ENCODE peak calls at places on chromosomes 7 and 10, in seven cellular contexts. V is body of pancreas, C is adrenal gland, M is astrocyte, W is SK-N-SH, X is SJSA1, Y is BE2C. Q is an unnamed sample.

GRCh38 chr7:301291-302053 is 11.5 kb downstream of the FOXL3 start:
- DNase-seq in V (no peak), C (no peak), M (no peak), W (no peak), X (no peak), Y (no peak), Q (no peak)

GRCh38 chr10:42998481-42999384 is 78.1 kb upstream of the RET start:
- DNase-seq in V (no peak), C (no peak), M (no peak), W (peak; percentile 37), X (peak; percentile 37), Y (no peak), Q (no peak)

GRCh38 chr10:108241166-108241565 is 1076.7 kb upstream of the SORCS1 start:
- DNase-seq in V (no peak), C (no peak), M (no peak), W (no peak), X (no peak), Y (no peak), Q (no peak)

GRCh38 chr7:132782777-132783633 is 206.7 kb upstream of the PLXNA4 start:
- DNase-seq in V (no peak), C (no peak), M (peak; percentile 99), W (no peak), X (no peak), Y (no peak), Q (no peak)

GRCh38 chr7:6385110-6385792 is 62.5 kb downstream of the DAGLB start:
- DNase-seq in V (no peak), C (no peak), M (peak; percentile 97), W (no peak), X (no peak), Y (no peak), Q (no peak)

GRCh38 chr10:96468845-96469244 is 44.9 kb downstream of the TLL2 start:
- DNase-seq in V (no peak), C (no peak), M (no peak), W (peak; percentile 51), X (no peak), Y (no peak), Q (no peak)

GRCh38 chr10:114045071-114045737 is 1.5 kb downstream of the ADRB1 start:
- DNase-seq in V (peak; percentile 34), C (peak; percentile 28), M (no peak), W (peak; percentile 71), X (no peak), Y (peak; percentile 22), Q (no peak)

GRCh38 chr7:103343332-103343731 is 1.2 kb downstream of the DNAJC2 start:
- DNase-seq in V (no peak), C (no peak), M (no peak), W (no peak), X (no peak), Y (no peak), Q (no peak)

GRCh38 chr7:124702385-124702784 is 63.2 kb downstream of the GPR37 start:
- DNase-seq in V (no peak), C (no peak), M (peak; percentile 29), W (no peak), X (no peak), Y (no peak), Q (no peak)

GRCh38 chr7:159231017-159231416 is 86.3 kb upstream of the VIPR2 start:
- DNase-seq in V (no peak), C (no peak), M (no peak), W (no peak), X (no peak), Y (no peak), Q (no peak)

GRCh38 chr7:64636386-64636785 is 29.5 kb upstream of the ZNF107 start:
- DNase-seq in V (no peak), C (no peak), M (no peak), W (peak; percentile 13), X (no peak), Y (no peak), Q (no peak)

GRCh38 chr7:130875265-130875741 is 141.3 kb upstream of the KLF14 start:
- DNase-seq in V (peak; percentile 71), C (peak; percentile 60), M (no peak), W (peak; percentile 71), X (no peak), Y (peak; percentile 54), Q (peak; percentile 61)

GRCh38 chr10:126525326-126525725 is 137.0 kb upstream of the ADAM12 start:
- DNase-seq in V (no peak), C (no peak), M (no peak), W (no peak), X (no peak), Y (no peak), Q (no peak)

GRCh38 chr7:130371059-130371458 is 9.2 kb upstream of the CPA1 start:
- DNase-seq in V (peak; percentile 46), C (peak; percentile 82), M (no peak), W (no peak), X (no peak), Y (no peak), Q (peak; percentile 56)

GRCh38 chr10:106705576-106706526 is 458.7 kb downstream of the SORCS1 start:
- DNase-seq in V (peak; percentile 59), C (peak; percentile 67), M (peak; percentile 10), W (peak; percentile 61), X (peak; percentile 52), Y (peak; percentile 80), Q (peak; percentile 53)

GRCh38 chr7:107045195-107045960 is 873 bp downstream of the PRKAR2B start:
- DNase-seq in V (no peak), C (no peak), M (no peak), W (peak; percentile 74), X (no peak), Y (peak; percentile 17), Q (no peak)

GRCh38 chr10:485776-486572 is 203.5 kb downstream of the DIP2C start:
- DNase-seq in V (no peak), C (no peak), M (no peak), W (peak; percentile 70), X (peak; percentile 16), Y (peak; percentile 32), Q (peak; percentile 36)

GRCh38 chr7:159105066-159105780 is 39.4 kb downstream of the VIPR2 start:
- DNase-seq in V (peak; percentile 12), C (no peak), M (no peak), W (no peak), X (no peak), Y (no peak), Q (no peak)

GRCh38 chr10:15453921-15454320 is 82.8 kb upstream of the FAM171A1 start:
- DNase-seq in V (no peak), C (no peak), M (no peak), W (no peak), X (no peak), Y (no peak), Q (no peak)

GRCh38 chr7:81819861-81820260 is 50.0 kb upstream of the HGF start:
- DNase-seq in V (no peak), C (no peak), M (peak; percentile 26), W (no peak), X (no peak), Y (no peak), Q (no peak)

GRCh38 chr7:127844707-127845331 is 186.4 kb downstream of the LRRC4 start:
- DNase-seq in V (peak; percentile 58), C (peak; percentile 79), M (peak; percentile 59), W (no peak), X (no peak), Y (peak; percentile 46), Q (peak; percentile 33)

GRCh38 chr7:129262333-129262732 is 37.5 kb downstream of the AHCYL2 start:
- DNase-seq in V (no peak), C (no peak), M (peak; percentile 38), W (no peak), X (peak; percentile 72), Y (no peak), Q (no peak)

GRCh38 chr10:46091834-46092522 is 45.9 kb upstream of the MSMB start:
- DNase-seq in V (no peak), C (no peak), M (no peak), W (no peak), X (no peak), Y (no peak), Q (no peak)

GRCh38 chr10:71963756-71964668 is at the start of gene CHST3:
- DNase-seq in V (peak; percentile 37), C (peak; percentile 67), M (peak; percentile 50), W (peak; percentile 84), X (peak; percentile 71), Y (peak; percentile 62), Q (peak; percentile 50)

GRCh38 chr7:70042533-70042932 is 444.3 kb downstream of the AUTS2 start:
- DNase-seq in V (no peak), C (peak; percentile 38), M (peak; percentile 49), W (peak; percentile 31), X (no peak), Y (no peak), Q (no peak)

GRCh38 chr10:96415896-96416554 is 57.2 kb upstream of the OPALIN start:
- DNase-seq in V (no peak), C (no peak), M (peak; percentile 25), W (no peak), X (no peak), Y (no peak), Q (no peak)

DNA sequence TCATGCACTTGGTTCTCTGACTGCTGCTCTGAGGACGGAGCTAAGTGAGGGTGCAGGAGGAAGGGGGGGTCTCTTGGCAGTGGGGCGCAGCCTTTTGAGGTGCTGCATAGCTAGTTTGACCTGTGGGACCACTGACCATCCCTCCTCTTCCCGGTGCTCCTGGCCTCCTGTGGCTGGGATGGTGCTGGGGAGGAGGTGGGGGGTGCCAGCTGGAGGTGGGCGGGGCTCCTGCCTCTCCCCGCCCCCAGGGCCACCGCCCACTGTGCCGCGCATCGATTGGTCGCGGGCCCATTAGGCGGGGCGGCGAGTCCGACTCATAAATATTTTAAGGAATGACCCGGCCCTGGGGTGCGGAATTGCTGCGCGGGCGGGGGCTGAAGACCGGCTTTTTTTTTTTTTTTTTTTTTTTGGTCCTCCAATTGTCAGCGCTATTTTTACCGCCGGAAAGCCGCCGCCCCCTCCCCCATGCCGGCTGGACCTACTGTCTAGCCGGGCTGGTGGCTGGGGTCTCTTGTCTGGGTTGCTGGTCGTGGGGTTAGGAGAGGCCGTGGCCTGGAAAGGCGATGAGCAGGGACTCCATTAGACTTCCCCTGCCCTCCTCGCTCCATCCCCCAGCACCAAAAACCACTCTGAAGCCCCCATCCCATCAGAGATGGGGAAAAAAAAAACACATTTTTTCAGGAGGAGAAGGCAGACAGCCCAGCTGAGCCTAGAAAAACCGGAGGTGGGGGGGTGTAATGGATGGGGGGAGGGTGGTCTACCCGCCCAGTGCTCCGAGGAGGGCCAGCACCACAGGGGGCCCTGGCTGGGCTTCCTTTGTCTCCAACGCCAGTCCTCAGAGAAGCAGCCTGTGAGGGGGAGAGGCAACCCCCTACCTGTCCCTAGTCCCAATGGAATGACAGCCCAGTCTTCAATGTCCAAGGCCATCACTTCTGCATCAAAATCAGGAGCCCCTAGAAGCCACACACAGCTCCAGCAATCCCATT is 6.4 kb downstream of the SH2B2 start:
- DNase-seq in V (no peak), C (no peak), M (no peak), W (peak; percentile 92), X (peak; percentile 41), Y (no peak), Q (no peak)
- H3K4me3 ChIP-seq in V (no peak overlapping the region), C (no peak overlapping the region), M (no peak overlapping the region), W (no peak overlapping the region), X (no peak overlapping the region), Y (peak overlapping the region; percentile 38), Q (no peak overlapping the region)

GRCh38 chr7:68147621-68148238 is 1151.1 kb downstream of the TYW1 start:
- DNase-seq in V (no peak), C (no peak), M (no peak), W (peak; percentile 58), X (no peak), Y (peak; percentile 91), Q (no peak)
- H3K4me1 ChIP-seq in V (no peaks in the 10 kb centered on the region), C (no peaks in the 10 kb centered on the region), M (no peaks in the 10 kb centered on the region), W (no peaks in the 10 kb centered on the region), X (no peaks in the 10 kb centered on the region), Y (peaks cover 16% of the 10 kb centered on the region), Q (no peaks in the 10 kb centered on the region)

GRCh38 chr10:49310460-49310859 is 11.5 kb downstream of the C10orf71 start:
- DNase-seq in V (no peak), C (no peak), M (no peak), W (no peak), X (no peak), Y (no peak), Q (no peak)
- H3K4me3 ChIP-seq in V (no peak overlapping the region), C (no peak overlapping the region), M (no peak overlapping the region), W (no peak overlapping the region), X (no peak overlapping the region), Y (no peak overlapping the region), Q (no peak overlapping the region)

GRCh38 chr10:13356392-13356791 is 8.3 kb upstream of the SEPHS1 start:
- DNase-seq in V (no peak), C (no peak), M (no peak), W (no peak), X (no peak), Y (no peak), Q (no peak)
- H3K4me1 ChIP-seq in V (no peaks in the 10 kb centered on the region), C (no peaks in the 10 kb centered on the region), M (no peaks in the 10 kb centered on the region), W (no peaks in the 10 kb centered on the region), X (no peaks in the 10 kb centered on the region), Y (no peaks in the 10 kb centered on the region), Q (no peaks in the 10 kb centered on the region)

Q was measured in lung.